ENCODE peak calls at places on chromosomes 2 and 18, in seven cellular contexts. R, A, S, P, E, M and Q are unnamed samples.

GRCh38 chr2:159879061-159879604 is 81.1 kb upstream of the CD302 start:
- DNase-seq in R (no peak), A (no peak), S (peak), P (peak), E (no peak), M (no peak), Q (peak)

GRCh38 chr2:231483398-231484329 is 19.4 kb upstream of the NCL start:
- DNase-seq in R (no peak), A (peak), S (peak), P (peak), E (peak), M (peak), Q (peak)

GRCh38 chr2:29123584-29124349 is 8.6 kb downstream of the CLIP4 start:
- DNase-seq in R (no peak), A (no peak), S (peak), P (no peak), E (no peak), M (no peak), Q (peak)

GRCh38 chr18:35456181-35456850 is 41.4 kb downstream of the INO80C start:
- DNase-seq in R (no peak), A (peak), S (no peak), P (no peak), E (no peak), M (peak), Q (peak)

GRCh38 chr2:406231-406630 is 118.3 kb upstream of the ALKAL2 start:
- DNase-seq in R (no peak), A (no peak), S (no peak), P (no peak), E (no peak), M (no peak), Q (no peak)

GRCh38 chr2:95004702-95005101 is 20.8 kb upstream of the MAL start:
- DNase-seq in R (no peak), A (no peak), S (no peak), P (no peak), E (no peak), M (no peak), Q (no peak)

GRCh38 chr2:44155577-44156446 is 12.9 kb upstream of the PPM1B start:
- DNase-seq in R (no peak), A (no peak), S (no peak), P (no peak), E (no peak), M (no peak), Q (no peak)

GRCh38 chr2:111049792-111050640 is 70.7 kb upstream of the BCL2L11 start:
- DNase-seq in R (no peak), A (peak), S (no peak), P (no peak), E (no peak), M (peak), Q (no peak)

GRCh38 chr2:107719141-107719540 is 107.6 kb upstream of the RGPD4 start:
- DNase-seq in R (no peak), A (no peak), S (no peak), P (no peak), E (no peak), M (no peak), Q (no peak)